ENCODE peak calls at places on chromosomes 5 and 9, in ten cellular contexts. I, O, B, Q, E, Z, M, G, X and J are unnamed samples.

GRCh38 chr9:18587988-18588387 is 114.0 kb downstream of the ADAMTSL1 start:
- DNase-seq in I (no peak), O (peak; percentile 88), B (no peak), Q (no peak), E (no peak), Z (no peak), M (no peak), G (no peak), X (no peak), J (no peak)

GRCh38 chr5:22988937-22989336 is 135.8 kb upstream of the CDH12 start:
- DNase-seq in I (no peak), O (no peak), B (no peak), Q (no peak), E (no peak), Z (no peak), M (no peak), G (no peak), X (no peak), J (no peak)

GRCh38 chr5:173794901-173795416 is 93.2 kb upstream of the CPEB4 start:
- DNase-seq in I (no peak), O (no peak), B (no peak), Q (no peak), E (no peak), Z (no peak), M (no peak), G (no peak), X (no peak), J (no peak)

GRCh38 chr9:93256878-93257807 is 73.2 kb downstream of the WNK2 start:
- DNase-seq in I (peak; percentile 38), O (no peak), B (no peak), Q (peak; percentile 58), E (no peak), Z (peak; percentile 52), M (no peak), G (no peak), X (no peak), J (no peak)

GRCh38 chr5:77797133-77797532 is 21.0 kb upstream of the TBCA start:
- DNase-seq in I (no peak), O (no peak), B (no peak), Q (no peak), E (no peak), Z (no peak), M (no peak), G (no peak), X (no peak), J (no peak)

GRCh38 chr5:65913519-65913918 is 12.9 kb upstream of the ERBIN start:
- DNase-seq in I (no peak), O (no peak), B (no peak), Q (no peak), E (no peak), Z (no peak), M (peak; percentile 18), G (no peak), X (no peak), J (no peak)

GRCh38 chr5:176740702-176741565 is 69.4 kb upstream of the UNC5A start:
- DNase-seq in I (no peak), O (no peak), B (no peak), Q (peak; percentile 64), E (no peak), Z (no peak), M (no peak), G (no peak), X (no peak), J (no peak)

GRCh38 chr5:100789641-100790160 is 113.4 kb downstream of the ST8SIA4 start:
- DNase-seq in I (no peak), O (no peak), B (no peak), Q (no peak), E (no peak), Z (no peak), M (no peak), G (no peak), X (no peak), J (no peak)

GRCh38 chr9:4614627-4615026 is 47.5 kb upstream of the PLPP6 start:
- DNase-seq in I (no peak), O (no peak), B (no peak), Q (no peak), E (no peak), Z (no peak), M (no peak), G (no peak), X (no peak), J (no peak)

GRCh38 chr5:116375926-116376325 is 198.7 kb downstream of the SEMA6A start:
- DNase-seq in I (no peak), O (no peak), B (no peak), Q (no peak), E (no peak), Z (no peak), M (no peak), G (no peak), X (no peak), J (no peak)

GRCh38 chr5:116374434-116374852 is 200.2 kb downstream of the SEMA6A start:
- DNase-seq in I (no peak), O (no peak), B (no peak), Q (no peak), E (no peak), Z (no peak), M (no peak), G (no peak), X (no peak), J (no peak)

GRCh38 chr5:116378007-116378831 is 196.4 kb downstream of the SEMA6A start:
- DNase-seq in I (peak; percentile 43), O (no peak), B (no peak), Q (no peak), E (no peak), Z (no peak), M (no peak), G (no peak), X (no peak), J (no peak)

GRCh38 chr5:116379306-116379705 is 195.3 kb downstream of the SEMA6A start:
- DNase-seq in I (no peak), O (no peak), B (no peak), Q (no peak), E (no peak), Z (no peak), M (no peak), G (no peak), X (no peak), J (no peak)

DNA sequence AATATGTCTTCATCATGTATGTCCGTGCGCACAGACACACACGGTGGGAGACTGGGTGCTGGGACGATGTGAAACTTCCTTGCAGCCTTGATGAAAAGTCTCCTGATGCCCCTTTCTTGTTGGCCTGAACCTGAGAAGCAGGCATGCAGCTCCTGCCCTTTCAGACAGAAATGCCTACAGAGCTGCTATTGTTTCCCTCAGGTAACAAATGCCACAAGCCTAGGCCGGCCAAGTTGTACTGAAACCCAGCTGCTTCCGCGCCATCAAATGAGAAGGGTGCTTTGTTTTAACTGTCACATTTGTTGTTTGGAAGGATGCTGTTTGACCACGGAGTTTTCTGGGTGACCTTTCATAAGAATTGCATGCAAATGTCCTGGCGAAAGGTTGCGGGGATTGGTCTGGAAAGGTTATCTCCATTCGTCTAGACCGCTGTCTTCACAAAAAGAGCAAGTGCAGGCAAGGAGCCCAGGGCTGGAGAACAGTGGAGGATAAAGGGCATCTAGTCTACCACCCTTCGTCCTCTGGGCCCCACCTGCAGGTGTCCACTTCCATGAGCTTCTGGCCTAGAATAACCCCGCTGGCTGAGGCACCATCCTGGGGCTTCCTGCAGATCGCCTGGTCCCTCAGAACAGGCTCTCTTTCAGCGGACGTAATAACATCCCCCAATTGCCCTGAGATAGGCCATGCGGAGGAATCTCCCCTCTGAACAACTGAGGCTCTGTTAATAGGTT is 197.2 kb downstream of the SEMA6A start:
- DNase-seq in I (no peak), O (no peak), B (no peak), Q (no peak), E (no peak), Z (no peak), M (no peak), G (no peak), X (no peak), J (no peak)
- H3K4me3 ChIP-seq in I (no peak overlapping the region), O (no peak overlapping the region), B (no peak overlapping the region), Q (no peak overlapping the region), E (no peak overlapping the region), Z (no peak overlapping the region), M (no peak overlapping the region), G (no peak overlapping the region), X (no peak overlapping the region), J (no peak overlapping the region)

GRCh38 chr5:2755371-2755715 is 3.9 kb upstream of the IRX2 start:
- DNase-seq in I (peak; percentile 60), O (no peak), B (no peak), Q (no peak), E (no peak), Z (no peak), M (no peak), G (no peak), X (no peak), J (peak; percentile 77)

GRCh38 chr5:2753452-2754409 is 2.3 kb upstream of the IRX2 start:
- DNase-seq in I (peak; percentile 68), O (no peak), B (no peak), Q (no peak), E (no peak), Z (no peak), M (no peak), G (no peak), X (no peak), J (peak; percentile 34)

GRCh38 chr5:2756211-2756746 is 4.8 kb upstream of the IRX2 start:
- DNase-seq in I (peak; percentile 93), O (peak; percentile 83), B (no peak), Q (no peak), E (no peak), Z (no peak), M (no peak), G (no peak), X (no peak), J (no peak)

GRCh38 chr5:2755811-2756210 is 4.3 kb upstream of the IRX2 start:
- DNase-seq in I (no peak), O (no peak), B (no peak), Q (no peak), E (no peak), Z (no peak), M (no peak), G (no peak), X (no peak), J (peak; percentile 23)

GRCh38 chr5:2754621-2755370 is 3.3 kb upstream of the IRX2 start:
- DNase-seq in I (peak; percentile 80), O (no peak), B (no peak), Q (no peak), E (no peak), Z (no peak), M (no peak), G (no peak), X (no peak), J (no peak)
- H3K4me3 ChIP-seq in I (peak overlapping the region; percentile 93), O (no peak overlapping the region), B (no peak overlapping the region), Q (no peak overlapping the region), E (no peak overlapping the region), Z (no peak overlapping the region), M (peak overlapping the region; percentile 89), G (peak overlapping the region; percentile 65), X (no peak overlapping the region), J (peak overlapping the region; percentile 34)

GRCh38 chr9:135502168-135502872 is 1.8 kb downstream of the MRPS2 start:
- DNase-seq in I (no peak), O (no peak), B (peak; percentile 7), Q (peak; percentile 66), E (no peak), Z (peak; percentile 49), M (no peak), G (no peak), X (no peak), J (no peak)
- H3K4me3 ChIP-seq in I (peak overlapping the region; percentile 84), O (no peak overlapping the region), B (no peak overlapping the region), Q (peak overlapping the region; percentile 95), E (peak overlapping the region; percentile 62), Z (no peak overlapping the region), M (peak overlapping the region; percentile 82), G (no peak overlapping the region), X (peak overlapping the region; percentile 91), J (peak overlapping the region; percentile 93)

DNA sequence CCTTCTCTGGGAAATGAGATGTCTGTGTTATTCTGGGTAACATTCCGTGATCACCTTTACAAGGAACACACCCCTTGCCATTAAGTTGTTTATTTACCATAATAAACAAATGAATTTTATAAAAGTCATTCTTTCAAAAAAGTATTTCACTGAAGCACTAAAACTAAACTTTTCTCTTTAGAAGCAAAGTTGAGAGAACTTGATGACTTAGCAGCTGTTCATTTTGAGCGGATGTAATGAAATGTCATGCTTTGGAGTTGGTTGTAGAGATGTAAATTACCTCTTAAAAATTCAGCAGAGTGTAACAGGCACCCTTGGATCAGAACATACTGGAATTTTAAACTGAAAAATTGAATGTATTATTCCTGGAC is 617.3 kb downstream of the PDE4D start:
- DNase-seq in I (no peak), O (no peak), B (no peak), Q (no peak), E (no peak), Z (no peak), M (no peak), G (no peak), X (no peak), J (no peak)
- H3K4me3 ChIP-seq in I (peak overlapping the region; percentile 73), O (peak overlapping the region; percentile 79), B (no peak overlapping the region), Q (peak overlapping the region; percentile 30), E (no peak overlapping the region), Z (no peak overlapping the region), M (peak overlapping the region; percentile 76), G (peak overlapping the region; percentile 75), X (peak overlapping the region; percentile 62), J (no peak overlapping the region)